ENCODE peak calls at places on chromosomes 16 and 17, in four cellular contexts. H is CD4-positive, alpha-beta memory T cell; J is uterus; Q is HL-60. X is an unnamed sample.

GRCh38 chr17:44997733-44998520 is 29.8 kb upstream of the C1QL1 start:
- DNase-seq in H (no peak), J (no peak), Q (no peak), X (no peak)

GRCh38 chr16:46857261-46857962 is 26.4 kb upstream of the C16orf87 start:
- DNase-seq in H (no peak), J (no peak), Q (no peak), X (no peak)

GRCh38 chr17:48834973-48835372 is 4.1 kb downstream of the CALCOCO2 start:
- DNase-seq in H (no peak), J (no peak), Q (no peak), X (no peak)

GRCh38 chr16:27318399-27319256 is 4.9 kb downstream of the IL4R start:
- DNase-seq in H (peak; percentile 35), J (peak; percentile 23), Q (peak; percentile 95), X (peak; percentile 22)

GRCh38 chr17:17151055-17151454 is 55.1 kb downstream of the PLD6 start:
- DNase-seq in H (no peak), J (no peak), Q (no peak), X (no peak)

GRCh38 chr16:25838724-25839186 is 147.0 kb downstream of the HS3ST4 start:
- DNase-seq in H (peak; percentile 43), J (no peak), Q (no peak), X (peak; percentile 23)

GRCh38 chr17:29557717-29558116 is 9.1 kb downstream of the ABHD15 start:
- DNase-seq in H (no peak), J (no peak), Q (no peak), X (no peak)

GRCh38 chr17:39174907-39175694 is 9.1 kb upstream of the ARL5C start:
- DNase-seq in H (peak; percentile 68), J (peak; percentile 76), Q (peak; percentile 69), X (peak; percentile 64)

GRCh38 chr17:66549731-66550207 is 247.4 kb downstream of the PRKCA start:
- DNase-seq in H (no peak), J (no peak), Q (no peak), X (no peak)

GRCh38 chr17:29195465-29196081 is 15.4 kb upstream of the MYO18A start:
- DNase-seq in H (no peak), J (no peak), Q (peak; percentile 73), X (no peak)

GRCh38 chr17:38604479-38605229 is 1.1 kb downstream of the SRCIN1 start:
- DNase-seq in H (no peak), J (no peak), Q (no peak), X (no peak)

GRCh38 chr17:57580055-57580739 is 164.9 kb downstream of the CCDC182 start:
- DNase-seq in H (no peak), J (no peak), Q (no peak), X (no peak)

GRCh38 chr17:16886655-16887322 is 85.1 kb downstream of the TNFRSF13B start:
- DNase-seq in H (no peak), J (no peak), Q (no peak), X (no peak)

GRCh38 chr16:27304881-27305280 is 8.9 kb upstream of the IL4R start:
- DNase-seq in H (no peak), J (no peak), Q (no peak), X (no peak)

GRCh38 chr16:57041182-57042156 is 50.9 kb upstream of the CPNE2 start:
- DNase-seq in H (peak; percentile 85), J (no peak), Q (no peak), X (peak; percentile 68)

GRCh38 chr17:17126131-17127110 is 79.7 kb downstream of the PLD6 start:
- DNase-seq in H (no peak), J (no peak), Q (no peak), X (no peak)

GRCh38 chr16:4306439-4307214 is 9.2 kb upstream of the GLIS2 start:
- DNase-seq in H (peak; percentile 45), J (peak; percentile 35), Q (no peak), X (peak; percentile 46)

GRCh38 chr17:39745335-39746144 is 7.8 kb downstream of the GRB7 start:
- DNase-seq in H (no peak), J (no peak), Q (no peak), X (no peak)

GRCh38 chr16:9092963-9093477 is 1.6 kb downstream of the HAPSTR1 start:
- DNase-seq in H (no peak), J (peak; percentile 22), Q (no peak), X (no peak)

GRCh38 chr17:47889734-47890529 is 6.1 kb upstream of the SP2 start:
- DNase-seq in H (peak; percentile 84), J (peak; percentile 84), Q (peak; percentile 46), X (peak; percentile 91)

GRCh38 chr17:80913928-80914821 is 77.5 kb upstream of the CHMP6 start:
- DNase-seq in H (no peak), J (peak; percentile 6), Q (no peak), X (no peak)

GRCh38 chr17:80910043-80910442 is 81.6 kb upstream of the CHMP6 start:
- DNase-seq in H (no peak), J (no peak), Q (no peak), X (no peak)

GRCh38 chr17:80908776-80909175 is 82.9 kb upstream of the CHMP6 start:
- DNase-seq in H (no peak), J (no peak), Q (no peak), X (no peak)

GRCh38 chr17:80909635-80910034 is 82.0 kb upstream of the CHMP6 start:
- DNase-seq in H (no peak), J (no peak), Q (no peak), X (no peak)

DNA sequence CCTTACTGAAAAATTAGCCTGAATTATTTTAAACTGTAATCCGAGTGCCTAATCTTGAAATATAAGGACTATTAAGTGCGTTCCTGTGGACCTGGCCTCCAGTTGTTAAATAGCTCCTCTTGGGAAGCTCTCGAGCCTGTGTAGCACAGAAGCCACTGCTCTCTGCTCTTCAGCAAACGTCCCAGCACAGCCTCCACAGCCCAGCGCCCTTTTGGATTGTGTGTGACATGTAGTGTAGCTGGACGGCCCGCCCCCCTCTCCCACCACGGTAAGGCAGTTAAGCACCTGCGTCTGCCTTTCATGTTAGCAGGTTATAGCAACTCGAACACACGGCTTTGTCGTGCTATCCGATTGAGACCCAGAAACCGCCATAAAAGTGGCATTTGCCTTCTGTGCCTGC is 79.2 kb upstream of the CHMP6 start:
- DNase-seq in H (no peak), J (no peak), Q (no peak), X (no peak)
- H3K4me3 ChIP-seq in H (no peak overlapping the region), J (no peak overlapping the region), Q (no peak overlapping the region), X (no peak overlapping the region)

GRCh38 chr16:74280448-74280847 is 16.2 kb upstream of the PSMD7 start:
- DNase-seq in H (no peak), J (no peak), Q (no peak), X (no peak)
- H3K4me3 ChIP-seq in H (no peak overlapping the region), J (no peak overlapping the region), Q (no peak overlapping the region), X (no peak overlapping the region)

GRCh38 chr16:67843343-67843765 is 1.2 kb downstream of the THAP11 start:
- DNase-seq in H (no peak), J (no peak), Q (no peak), X (no peak)

GRCh38 chr16:67842509-67843342 is 606 bp downstream of the THAP11 start:
- DNase-seq in H (peak; percentile 79), J (no peak), Q (peak; percentile 69), X (peak; percentile 83)

GRCh38 chr16:67844441-67844840 is 2.3 kb upstream of the NUTF2 start:
- DNase-seq in H (no peak), J (no peak), Q (no peak), X (no peak)

GRCh38 chr16:67841816-67842508 is at the start of gene THAP11:
- DNase-seq in H (peak; percentile 96), J (peak; percentile 96), Q (peak; percentile 88), X (peak; percentile 96)

GRCh38 chr16:67841198-67841815 is 813 bp upstream of the THAP11 start:
- DNase-seq in H (no peak), J (no peak), Q (no peak), X (no peak)
- H3K4me3 ChIP-seq in H (no peak overlapping the region), J (peak overlapping the region; percentile 91), Q (no peak overlapping the region), X (peak overlapping the region; percentile 100)

DNA sequence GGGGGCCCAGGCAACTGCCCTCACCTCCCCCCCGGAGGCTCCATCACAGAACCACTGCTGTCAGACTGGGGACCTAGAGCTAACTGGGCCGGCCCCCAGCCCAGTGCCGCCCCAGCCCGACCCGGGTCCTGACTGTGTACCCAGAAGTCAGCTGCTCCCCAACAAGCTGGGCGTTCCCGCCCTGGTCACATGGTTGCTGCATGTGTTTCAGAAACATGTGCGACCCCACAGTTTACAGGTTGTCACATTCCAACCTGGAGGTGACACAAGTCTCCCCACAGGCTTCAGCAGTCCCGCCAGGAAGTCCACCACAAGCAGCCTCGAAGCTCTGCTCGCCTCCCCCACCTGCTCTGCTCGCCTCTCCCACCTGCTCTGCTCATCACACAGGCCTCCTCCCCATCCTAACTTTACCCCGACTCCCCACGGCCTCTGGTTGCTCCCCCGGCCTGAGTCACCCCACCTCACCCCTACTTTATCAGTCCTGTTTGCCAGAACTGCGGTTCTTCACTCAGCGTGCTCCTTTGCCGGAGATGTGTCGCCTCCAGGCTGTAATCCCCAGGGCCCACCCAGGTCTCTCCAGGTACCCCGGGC is 968 bp downstream of the MRPL28 start:
- DNase-seq in H (no peak), J (no peak), Q (no peak), X (no peak)
- H3K4me3 ChIP-seq in H (no peak overlapping the region), J (no peak overlapping the region), Q (no peak overlapping the region), X (no peak overlapping the region)

GRCh38 chr17:41799366-41799765 is 12.4 kb downstream of the P3H4 start:
- DNase-seq in H (no peak), J (no peak), Q (no peak), X (no peak)

GRCh38 chr17:41793749-41794602 is 7.5 kb upstream of the JUP start:
- DNase-seq in H (no peak), J (peak; percentile 64), Q (no peak), X (no peak)

GRCh38 chr17:41794603-41794975 is 8.1 kb upstream of the JUP start:
- DNase-seq in H (no peak), J (no peak), Q (no peak), X (no peak)

GRCh38 chr17:41796066-41796895 is 9.8 kb upstream of the JUP start:
- DNase-seq in H (no peak), J (no peak), Q (no peak), X (no peak)

DNA sequence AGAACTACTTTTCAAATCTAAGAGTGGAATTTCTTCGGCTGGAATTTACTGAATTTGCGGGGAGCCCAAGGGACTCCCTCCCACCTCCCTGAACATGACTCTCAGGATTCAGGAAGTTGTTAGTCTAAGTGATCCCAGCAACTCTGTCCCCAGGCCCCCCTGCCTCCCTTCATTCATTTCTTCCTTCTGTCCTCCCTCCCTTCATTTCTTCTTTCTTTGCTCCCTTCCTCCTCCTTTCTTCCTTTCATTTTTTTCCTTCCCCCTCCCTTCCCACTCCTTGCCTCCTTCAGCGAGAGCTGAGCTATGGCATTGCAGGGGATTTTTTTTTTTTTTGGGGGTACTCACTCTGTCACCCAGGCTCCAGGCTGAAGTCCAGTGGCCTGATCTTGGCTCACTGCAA is 10.9 kb upstream of the JUP start:
- DNase-seq in H (no peak), J (no peak), Q (no peak), X (no peak)
- H3K4me3 ChIP-seq in H (no peak overlapping the region), J (no peak overlapping the region), Q (no peak overlapping the region), X (no peak overlapping the region)

X was measured in naive thymus-derived CD4-positive, alpha-beta T cell.